ENCODE peak calls at places on chromosomes 4 and X, in five cellular contexts. L, P, D, A and Q are unnamed samples. For H3K27me3, the result is how much of the 10 kb centered on the place peaks cover.

GRCh38 chr4:13092702-13093101 is 391.4 kb downstream of the RAB28 start:
- DNase-seq in L (no peak), P (no peak), D (no peak), A (no peak), Q (no peak)

GRCh38 chrX:134676440-134676839 is 18.2 kb upstream of the PLAC1 start:
- DNase-seq in L (no peak), P (no peak), D (no peak), A (no peak), Q (no peak)

GRCh38 chr4:92305148-92305877 is 1.5 kb downstream of the GRID2 start:
- DNase-seq in L (no peak), P (peak), D (peak), A (no peak), Q (peak)

GRCh38 chr4:19739101-19739651 is 512.5 kb upstream of the SLIT2 start:
- DNase-seq in L (peak), P (no peak), D (peak), A (no peak), Q (no peak)

GRCh38 chr4:151231915-151232595 is 44.9 kb upstream of the PRSS48 start:
- DNase-seq in L (no peak), P (no peak), D (no peak), A (no peak), Q (no peak)

GRCh38 chrX:136662104-136662503 is 14.1 kb downstream of the CD40LG start:
- DNase-seq in L (no peak), P (no peak), D (no peak), A (no peak), Q (no peak)

GRCh38 chr4:146742416-146742815 is 103.7 kb downstream of the POU4F2 start:
- DNase-seq in L (no peak), P (peak), D (no peak), A (no peak), Q (no peak)

GRCh38 chr4:119010909-119011606 is 122.4 kb downstream of the SYNPO2 start:
- DNase-seq in L (no peak), P (no peak), D (no peak), A (no peak), Q (no peak)

GRCh38 chr4:31058656-31059055 is 338.5 kb downstream of the PCDH7 start:
- DNase-seq in L (no peak), P (no peak), D (no peak), A (no peak), Q (no peak)

GRCh38 chr4:31065086-31065485 is 344.9 kb downstream of the PCDH7 start:
- DNase-seq in L (no peak), P (no peak), D (no peak), A (no peak), Q (no peak)

GRCh38 chr4:31054295-31054694 is 334.1 kb downstream of the PCDH7 start:
- DNase-seq in L (no peak), P (no peak), D (no peak), A (no peak), Q (no peak)

DNA sequence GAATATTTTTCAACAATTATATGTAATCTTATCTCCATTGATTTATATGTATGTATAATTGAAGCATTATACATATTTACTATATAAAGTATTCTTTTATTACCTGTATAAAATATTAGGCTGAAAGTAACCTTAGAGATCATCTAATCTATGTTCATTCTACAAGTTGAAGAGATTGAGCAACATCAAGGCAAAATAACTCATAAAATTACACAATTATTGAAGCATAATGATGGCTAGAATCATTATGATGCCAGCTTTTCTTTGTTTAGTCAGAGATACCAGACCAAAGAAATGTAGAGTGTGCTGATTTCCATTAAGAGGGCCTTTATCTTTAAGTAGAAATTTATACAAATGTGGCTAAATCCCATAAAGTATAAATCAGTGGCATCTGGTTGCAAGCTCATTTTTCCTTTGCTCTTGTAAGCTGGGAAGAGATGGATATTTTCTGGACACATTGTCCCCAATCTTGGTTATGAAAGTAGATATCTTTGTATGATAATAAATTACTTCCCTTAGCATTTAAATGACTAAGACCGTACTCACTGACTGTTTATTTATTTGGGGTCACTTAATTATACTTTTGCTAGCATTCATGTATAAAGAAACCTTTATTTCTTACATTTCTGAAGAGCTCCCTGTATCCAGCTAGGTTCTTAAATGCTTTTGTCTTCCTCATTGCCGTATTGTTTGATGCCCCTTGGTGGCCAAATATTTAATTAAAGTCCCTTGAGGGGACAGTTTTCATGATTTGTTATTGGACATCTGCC is 339.8 kb downstream of the PCDH7 start:
- DNase-seq in L (no peak), P (no peak), D (peak), A (no peak), Q (no peak)
- TF ChIP-seq REST in L (no peak), P (no peak), D (no peak), A (no peak), Q (no peak)

GRCh38 chr4:54095110-54095800 is 4.7 kb upstream of the GSX2 start:
- DNase-seq in L (no peak), P (peak), D (no peak), A (no peak), Q (no peak)

GRCh38 chr4:54092800-54093608 is 7.0 kb upstream of the GSX2 start:
- DNase-seq in L (no peak), P (no peak), D (no peak), A (no peak), Q (no peak)

GRCh38 chr4:54092405-54092759 is 7.6 kb upstream of the GSX2 start:
- DNase-seq in L (no peak), P (no peak), D (no peak), A (no peak), Q (no peak)

GRCh38 chr4:54094449-54094848 is 5.5 kb upstream of the GSX2 start:
- DNase-seq in L (no peak), P (peak), D (no peak), A (no peak), Q (no peak)

GRCh38 chr4:54093609-54094240 is 6.2 kb upstream of the GSX2 start:
- DNase-seq in L (no peak), P (peak), D (no peak), A (no peak), Q (no peak)
- H3K27me3 ChIP-seq in L (under half), P (half or more), D (under half), A (half or more), Q (half or more)

DNA sequence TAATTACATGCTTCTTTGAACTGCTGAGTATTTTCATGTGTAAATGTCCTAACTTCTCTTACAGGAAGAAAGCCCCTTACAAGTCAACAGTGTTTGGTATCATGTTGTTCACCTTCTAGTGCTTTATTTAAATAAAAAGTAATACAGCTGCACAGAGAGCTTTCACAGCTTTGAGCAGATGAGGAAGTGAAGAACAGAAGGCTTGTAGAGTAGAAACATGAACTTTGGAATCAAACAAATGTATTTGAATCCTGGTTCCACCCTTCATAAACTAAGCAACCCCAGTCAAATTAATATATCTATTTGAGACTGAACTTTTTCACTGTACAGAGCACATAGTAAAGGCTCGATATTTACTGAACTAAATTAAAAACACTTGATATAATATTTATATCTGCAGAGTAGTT is 120.5 kb downstream of the CAMK2D start:
- DNase-seq in L (no peak), P (no peak), D (no peak), A (peak), Q (no peak)
- TF ChIP-seq REST in L (no peak), P (no peak), D (no peak), A (no peak), Q (no peak)

GRCh38 chr4:110639207-110640092 is 16.6 kb upstream of the PITX2 start:
- DNase-seq in L (no peak), P (peak), D (no peak), A (no peak), Q (no peak)
- H3K27me3 ChIP-seq in L (under half), P (half or more), D (under half), A (half or more), Q (half or more)

DNA sequence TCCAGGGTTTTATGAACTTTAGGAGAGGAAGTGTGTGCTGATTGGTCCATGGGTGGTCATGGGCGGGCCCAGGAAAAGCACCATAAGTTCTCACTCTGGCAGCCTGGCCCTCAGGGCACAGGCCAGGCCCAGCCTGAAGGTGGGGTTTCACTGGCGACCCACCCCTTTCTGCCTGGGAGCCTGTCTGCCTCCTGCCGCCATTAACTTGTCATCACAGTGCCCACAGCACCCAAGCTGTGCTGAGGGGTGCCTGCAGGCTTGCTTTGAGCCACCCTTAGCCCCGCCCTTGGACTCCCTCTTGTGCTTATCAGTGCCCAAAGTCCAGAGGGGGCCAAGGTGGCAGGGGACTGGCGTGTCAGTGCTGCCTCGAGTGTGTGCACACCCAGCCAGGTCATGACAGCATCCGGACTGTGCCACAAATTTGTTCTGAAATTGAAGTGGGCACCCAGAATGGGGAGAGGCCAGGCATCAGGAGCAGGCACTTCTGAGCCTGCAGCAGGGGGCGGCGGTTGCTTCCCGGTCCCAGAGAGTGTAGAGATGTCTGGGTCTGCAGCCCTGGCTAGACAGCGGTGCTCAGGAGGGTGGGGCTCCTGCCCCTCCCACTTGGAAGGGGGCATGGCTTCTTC is 455.6 kb downstream of the TMA16 start:
- DNase-seq in L (no peak), P (no peak), D (no peak), A (no peak), Q (no peak)
- TF ChIP-seq REST in L (no peak), P (no peak), D (no peak), A (no peak), Q (no peak)

DNA sequence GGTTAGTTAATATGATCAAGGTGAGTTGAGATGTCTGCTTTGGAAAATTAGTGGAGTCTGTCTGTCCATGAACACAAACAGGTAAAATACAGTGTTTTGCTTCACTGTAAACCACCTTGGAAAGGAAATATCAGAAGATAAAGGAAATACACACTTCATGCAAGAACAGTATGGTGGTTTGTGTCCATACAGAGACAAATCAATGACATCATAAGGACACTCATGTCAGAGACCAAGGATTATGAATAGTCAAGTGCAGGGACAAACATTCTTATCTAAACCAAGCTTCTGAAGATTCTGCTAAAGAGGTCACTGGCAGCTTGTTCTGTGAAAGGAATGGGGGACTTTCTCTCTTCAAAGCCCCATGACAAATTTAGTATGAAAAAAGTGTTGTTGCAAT is 322.9 kb upstream of the F9 start:
- DNase-seq in L (no peak), P (no peak), D (no peak), A (no peak), Q (no peak)
- H3K27me3 ChIP-seq in L (under half), P (half or more), D (under half), A (under half), Q (under half)

GRCh38 chrX:57821703-57822375 is 88.4 kb downstream of the ZXDA start:
- DNase-seq in L (no peak), P (peak), D (peak), A (peak), Q (peak)

GRCh38 chrX:57822398-57822797 is 87.9 kb downstream of the ZXDA start:
- DNase-seq in L (no peak), P (no peak), D (no peak), A (no peak), Q (no peak)

DNA sequence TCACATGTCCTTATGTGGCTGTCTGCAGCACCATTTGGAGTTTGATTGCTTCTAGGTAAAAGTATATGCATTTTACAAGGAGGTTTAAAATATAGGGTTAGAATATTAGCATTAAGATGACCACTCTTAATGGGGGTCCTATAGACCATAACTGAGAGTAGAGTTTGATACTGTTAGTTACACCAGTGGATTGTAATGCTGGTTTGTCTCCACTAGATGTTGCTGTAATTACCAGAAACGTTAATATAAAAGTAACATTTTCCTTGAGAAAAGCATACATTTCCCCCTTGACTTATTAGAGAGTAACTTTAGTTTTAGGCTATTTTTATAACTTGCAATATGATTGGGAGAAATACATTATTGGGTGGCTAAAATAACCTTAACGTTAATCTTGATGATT is 93.0 kb downstream of the ZXDA start:
- DNase-seq in L (no peak), P (peak), D (no peak), A (no peak), Q (no peak)
- TF ChIP-seq REST in L (no peak), P (no peak), D (no peak), A (no peak), Q (no peak)

DNA sequence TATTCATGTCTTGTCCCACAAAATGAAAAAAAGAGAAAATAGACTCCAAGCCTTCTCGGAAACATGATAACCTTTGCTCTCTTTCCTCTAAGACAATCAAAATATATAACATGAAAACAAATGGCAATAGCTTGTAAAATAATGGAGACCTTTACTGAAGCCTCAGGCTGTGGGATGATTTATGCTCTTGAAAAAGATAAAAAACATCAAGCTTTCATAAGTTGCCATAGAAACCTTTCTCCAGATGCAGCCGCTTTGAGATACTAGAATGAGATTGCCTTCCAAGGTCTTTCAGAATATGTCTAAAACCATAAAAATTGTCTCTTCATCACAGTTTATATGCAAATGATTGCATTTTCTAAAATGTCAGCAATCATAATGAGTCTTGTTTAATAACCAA is 31.6 kb downstream of the MAOB start:
- DNase-seq in L (no peak), P (no peak), D (no peak), A (no peak), Q (no peak)
- H3K27me3 ChIP-seq in L (under half), P (under half), D (under half), A (under half), Q (under half)

GRCh38 chr4:7330031-7330596 is 104.6 kb downstream of the PSAPL1 start:
- DNase-seq in L (no peak), P (peak), D (no peak), A (no peak), Q (no peak)
- TF ChIP-seq REST in L (no peak), P (no peak), D (no peak), A (no peak), Q (no peak)